ENCODE peak calls at places on chromosomes 6 and 20, in five cellular contexts. F is endothelial cell of umbilical vein, B is adrenal gland, G is tibial artery, E is A549. W is an unnamed sample. For H3K4me1, the result is how much of the 10 kb centered on the place peaks cover.

GRCh38 chr6:18586133-18586532 is 199.0 kb downstream of the RNF144B start:
- DNase-seq in F (no peak), B (no peak), G (no peak), E (no peak), W (no peak)

GRCh38 chr6:29887330-29887818 is 55.0 kb upstream of the HLA-A start:
- DNase-seq in F (no peak), B (peak), G (peak), E (no peak), W (peak)

GRCh38 chr6:50850860-50851259 is 32.2 kb downstream of the TFAP2B start:
- DNase-seq in F (no peak), B (no peak), G (no peak), E (no peak), W (no peak)

GRCh38 chr6:1316482-1317220 is 4.8 kb downstream of the FOXQ1 start:
- DNase-seq in F (no peak), B (no peak), G (no peak), E (no peak), W (no peak)

GRCh38 chr20:6130045-6130444 is 7.2 kb upstream of the FERMT1 start:
- DNase-seq in F (no peak), B (no peak), G (no peak), E (no peak), W (no peak)

GRCh38 chr20:3330046-3330741 is 77.3 kb downstream of the DNAAF9 start:
- DNase-seq in F (no peak), B (no peak), G (no peak), E (no peak), W (no peak)

GRCh38 chr6:142011156-142011555 is 121.6 kb upstream of the GJE1 start:
- DNase-seq in F (peak), B (no peak), G (no peak), E (no peak), W (no peak)

GRCh38 chr20:34515484-34516037 is 661 bp upstream of the DYNLRB1 start:
- DNase-seq in F (no peak), B (peak), G (no peak), E (no peak), W (no peak)

GRCh38 chr20:51525241-51526104 is 17.0 kb downstream of the NFATC2 start:
- DNase-seq in F (peak), B (no peak), G (no peak), E (no peak), W (peak)

GRCh38 chr6:89794324-89794723 is 25.3 kb downstream of the MDN1 start:
- DNase-seq in F (no peak), B (no peak), G (no peak), E (no peak), W (no peak)

GRCh38 chr20:19491241-19491640 is 266.8 kb upstream of the RIN2 start:
- DNase-seq in F (no peak), B (no peak), G (no peak), E (no peak), W (no peak)

GRCh38 chr6:98525860-98526259 is 308.5 kb upstream of the POU3F2 start:
- DNase-seq in F (no peak), B (no peak), G (no peak), E (no peak), W (no peak)

GRCh38 chr6:133093957-133094356 is 147.2 kb upstream of the EYA4 start:
- DNase-seq in F (no peak), B (no peak), G (no peak), E (no peak), W (no peak)

GRCh38 chr6:42254505-42254904 is 36.8 kb upstream of the MRPS10 start:
- DNase-seq in F (no peak), B (no peak), G (no peak), E (no peak), W (no peak)

GRCh38 chr6:169368200-169368599 is 114.6 kb upstream of the THBS2 start:
- DNase-seq in F (no peak), B (no peak), G (no peak), E (no peak), W (no peak)

GRCh38 chr6:169371344-169372144 is 117.9 kb upstream of the THBS2 start:
- DNase-seq in F (no peak), B (no peak), G (no peak), E (peak), W (no peak)

GRCh38 chr6:169370666-169371343 is 117.2 kb upstream of the THBS2 start:
- DNase-seq in F (no peak), B (no peak), G (no peak), E (no peak), W (no peak)

GRCh38 chr6:169367507-169367906 is 113.9 kb upstream of the THBS2 start:
- DNase-seq in F (no peak), B (no peak), G (no peak), E (no peak), W (no peak)

GRCh38 chr6:169370054-169370453 is 116.4 kb upstream of the THBS2 start:
- DNase-seq in F (no peak), B (no peak), G (no peak), E (no peak), W (no peak)
- TF ChIP-seq CTCF in F (no peak), B (no peak), G (no peak), E (no peak), W (no peak)

GRCh38 chr6:157989541-157990289 is 8.1 kb downstream of the SYNJ2 start:
- DNase-seq in F (peak), B (peak), G (peak), E (no peak), W (peak)

GRCh38 chr6:157991067-157991432 is 9.4 kb downstream of the SYNJ2 start:
- DNase-seq in F (no peak), B (no peak), G (peak), E (no peak), W (no peak)

GRCh38 chr6:157988700-157989063 is 7.0 kb downstream of the SYNJ2 start:
- DNase-seq in F (no peak), B (no peak), G (no peak), E (no peak), W (no peak)

GRCh38 chr6:157987788-157988699 is 6.4 kb downstream of the SYNJ2 start:
- DNase-seq in F (no peak), B (no peak), G (no peak), E (no peak), W (no peak)

GRCh38 chr6:157990321-157991066 is 8.8 kb downstream of the SYNJ2 start:
- DNase-seq in F (no peak), B (no peak), G (peak), E (no peak), W (no peak)
- H3K27ac ChIP-seq in F (no peak), B (peak), G (peak), E (peak), W (no peak)

GRCh38 chr6:88629838-88630462 is 333.5 kb downstream of the RNGTT start:
- DNase-seq in F (no peak), B (no peak), G (no peak), E (no peak), W (no peak)
- H3K4me1 ChIP-seq in F (under half), B (under half), G (under half), E (under half), W (under half)

GRCh38 chr20:44606725-44607441 is 24.5 kb downstream of the PKIG start:
- DNase-seq in F (no peak), B (no peak), G (peak), E (no peak), W (no peak)

GRCh38 chr20:44609006-44609510 is 26.7 kb downstream of the PKIG start:
- DNase-seq in F (no peak), B (no peak), G (peak), E (no peak), W (no peak)

GRCh38 chr20:44613575-44613974 is 31.2 kb downstream of the PKIG start:
- DNase-seq in F (no peak), B (no peak), G (no peak), E (no peak), W (no peak)

GRCh38 chr20:44609511-44610312 is 27.3 kb downstream of the PKIG start:
- DNase-seq in F (peak), B (peak), G (peak), E (peak), W (peak)

DNA sequence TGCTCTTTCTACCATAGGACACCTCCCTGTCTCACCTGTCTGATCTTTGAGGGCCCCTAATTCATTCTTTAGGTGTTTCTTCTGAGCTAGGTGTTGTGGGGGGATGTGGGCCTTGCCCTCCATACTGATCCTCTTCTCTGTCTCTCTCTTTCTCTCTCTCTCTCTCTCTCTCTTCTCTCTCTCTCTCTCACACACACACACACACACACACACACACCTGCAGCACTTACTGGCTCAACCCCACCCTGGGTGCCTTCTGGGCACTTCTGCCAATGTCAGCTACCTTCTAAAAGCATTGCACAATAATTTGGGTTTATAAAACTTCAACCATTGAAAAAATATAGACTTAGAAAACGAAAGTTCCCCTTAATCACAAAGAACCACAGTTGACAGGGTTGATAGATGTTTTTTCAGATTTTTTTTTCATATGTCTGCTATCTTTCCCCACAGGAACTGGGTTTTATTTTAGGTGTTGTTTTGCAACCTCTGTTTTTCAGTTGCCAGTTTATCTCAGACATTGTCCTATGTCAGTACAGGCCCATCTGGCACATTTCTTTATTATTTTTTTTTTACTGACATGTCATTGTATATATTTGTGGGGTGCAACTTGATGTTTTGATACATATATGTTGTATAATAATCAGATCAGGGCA is 28.1 kb downstream of the PKIG start:
- DNase-seq in F (no peak), B (no peak), G (peak), E (no peak), W (no peak)
- TF ChIP-seq CTCF in F (no peak), B (no peak), G (no peak), E (no peak), W (no peak)

GRCh38 chr20:54526801-54527200 is 51.4 kb downstream of the DOK5 start:
- DNase-seq in F (peak), B (no peak), G (no peak), E (no peak), W (no peak)

GRCh38 chr20:54524849-54525248 is 49.5 kb downstream of the DOK5 start:
- DNase-seq in F (no peak), B (no peak), G (no peak), E (no peak), W (peak)

GRCh38 chr20:54525906-54526596 is 50.7 kb downstream of the DOK5 start:
- DNase-seq in F (peak), B (no peak), G (no peak), E (no peak), W (no peak)
- H3K27ac ChIP-seq in F (no peak), B (no peak), G (no peak), E (no peak), W (peak)

GRCh38 chr6:108870357-108870756 is 22.1 kb downstream of the ARMC2 start:
- DNase-seq in F (no peak), B (no peak), G (no peak), E (no peak), W (no peak)
- H3K4me1 ChIP-seq in F (under half), B (under half), G (under half), E (under half), W (under half)

DNA sequence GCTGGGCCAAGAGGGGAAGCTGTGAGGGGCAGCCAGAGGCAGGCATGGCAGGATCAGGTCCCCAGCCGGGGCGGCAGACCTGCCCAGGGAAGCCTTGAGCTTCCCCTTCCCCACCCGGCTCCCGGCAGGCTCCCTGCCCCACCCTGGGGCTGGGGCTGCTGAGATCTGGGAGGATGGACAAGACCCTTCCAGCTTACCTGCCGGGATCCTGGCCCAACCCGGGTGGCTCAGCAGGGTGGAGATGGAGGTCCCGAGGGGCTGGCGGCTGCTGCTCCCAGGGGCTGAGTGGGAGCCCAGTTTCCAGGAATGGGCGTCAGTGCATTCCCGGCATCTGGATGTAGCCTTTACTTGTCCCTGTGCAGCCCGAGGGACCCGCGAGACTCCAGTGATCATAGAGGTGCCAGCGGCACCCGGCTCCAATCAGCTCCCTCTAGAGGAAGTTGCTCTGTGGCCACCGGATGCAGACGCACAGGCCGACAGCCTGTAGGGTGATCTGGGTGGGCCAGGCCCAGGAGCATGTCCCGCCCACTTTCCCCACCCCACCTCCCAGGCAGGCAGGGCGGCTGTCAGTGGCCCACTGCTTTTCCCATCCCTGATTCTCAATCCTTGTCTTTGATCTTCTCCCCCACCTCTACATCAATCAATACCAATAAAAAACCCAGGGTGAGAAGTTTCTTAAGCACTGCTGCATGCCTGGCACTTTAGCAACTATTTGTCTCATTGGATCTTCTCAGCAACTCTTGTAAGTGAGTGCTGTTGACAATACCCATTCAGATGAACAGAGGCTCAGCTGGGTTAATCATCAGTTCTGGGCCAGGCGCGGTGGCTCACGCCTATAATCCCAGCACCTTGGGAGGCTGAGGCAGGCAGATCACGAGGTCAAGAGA is at the start of gene BAK1:
- DNase-seq in F (peak), B (peak), G (peak), E (peak), W (peak)
- TF ChIP-seq CTCF in F (peak), B (peak), G (peak), E (peak), W (peak)

GRCh38 chr6:160301341-160301740 is 42.7 kb upstream of the SLC22A2 start:
- DNase-seq in F (no peak), B (no peak), G (no peak), E (no peak), W (no peak)

GRCh38 chr6:160297310-160297709 is 38.7 kb upstream of the SLC22A2 start:
- DNase-seq in F (no peak), B (no peak), G (no peak), E (no peak), W (no peak)

GRCh38 chr6:160299559-160299958 is 40.9 kb upstream of the SLC22A2 start:
- DNase-seq in F (no peak), B (no peak), G (no peak), E (no peak), W (no peak)

DNA sequence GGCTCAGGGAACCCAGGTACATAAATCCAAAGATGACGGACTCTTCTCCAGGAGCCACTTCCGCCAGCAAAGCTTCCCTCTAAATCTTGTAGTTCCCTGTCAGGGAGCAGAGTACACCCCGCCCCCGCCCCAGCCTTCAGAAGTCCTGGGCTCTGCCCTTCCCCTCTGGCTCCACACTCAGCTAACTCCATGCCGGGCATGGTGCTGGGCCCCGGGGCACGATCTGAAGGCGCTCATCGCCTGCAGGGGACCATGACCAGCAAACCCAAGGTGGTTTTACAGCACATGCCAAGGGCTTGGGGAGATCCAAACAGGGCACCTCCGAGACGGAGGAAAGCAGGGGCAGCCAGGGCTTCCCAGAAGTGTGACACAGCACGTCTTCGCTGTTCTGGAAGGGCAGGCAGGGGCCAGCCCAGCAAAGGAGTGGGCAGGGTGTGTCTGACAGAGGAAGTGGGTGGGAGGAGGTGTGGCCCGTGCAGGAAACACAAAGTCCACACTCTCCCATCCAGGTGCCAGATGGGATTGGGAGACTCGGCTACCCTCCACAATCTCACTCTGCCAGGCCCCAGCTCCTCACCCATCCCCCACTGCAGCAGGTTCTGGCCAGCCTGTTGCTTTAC is 41.6 kb upstream of the SLC22A2 start:
- DNase-seq in F (no peak), B (no peak), G (no peak), E (no peak), W (no peak)
- H3K27ac ChIP-seq in F (no peak), B (no peak), G (peak), E (peak), W (no peak)

DNA sequence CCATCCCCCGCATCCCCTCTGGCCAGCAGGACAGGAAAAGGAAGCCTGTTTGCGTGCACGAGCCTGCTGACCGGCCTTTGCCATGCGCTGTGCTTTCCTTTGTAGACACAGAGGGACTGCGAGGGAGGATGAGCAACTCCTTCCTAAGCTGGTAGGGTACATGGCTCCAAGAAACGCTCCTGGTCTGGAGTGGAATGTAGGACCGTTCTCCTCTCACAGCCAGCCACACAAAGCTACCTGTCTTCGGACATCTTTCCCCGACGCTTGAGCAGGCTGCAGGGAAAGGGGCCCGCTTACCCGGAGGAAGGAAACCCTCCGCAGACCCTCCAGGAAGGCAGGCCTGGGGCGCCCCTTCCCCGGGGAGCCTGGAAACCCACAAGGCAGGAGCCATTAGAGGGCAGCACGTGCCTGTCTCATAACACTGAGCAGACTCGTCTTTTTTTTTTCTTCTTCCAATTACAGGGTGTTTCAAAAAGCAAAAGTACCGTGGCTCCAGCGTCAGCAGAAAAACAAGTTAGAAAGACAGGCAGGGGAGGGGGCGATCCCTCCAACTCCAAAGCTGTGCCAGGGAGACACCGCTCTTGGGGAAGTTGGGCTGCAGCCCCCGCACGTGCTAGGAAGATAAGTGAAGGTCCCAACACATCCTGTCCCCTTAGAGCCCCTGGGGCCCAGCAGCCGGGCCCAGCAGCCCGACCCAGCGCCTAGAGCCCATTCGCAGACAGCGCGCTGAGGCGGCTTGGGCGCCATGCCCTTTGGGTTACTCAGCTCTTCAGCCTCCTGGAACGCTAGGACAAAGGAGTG is 136.0 kb downstream of the LY86 start:
- DNase-seq in F (peak), B (peak), G (peak), E (peak), W (peak)
- H3K4me1 ChIP-seq in F (under half), B (under half), G (under half), E (under half), W (under half)

GRCh38 chr6:157323924-157324276 is 581 bp upstream of the TMEM242 start:
- DNase-seq in F (peak), B (peak), G (peak), E (peak), W (peak)
- TF ChIP-seq CTCF in F (peak), B (no peak), G (no peak), E (no peak), W (no peak)